ENCODE peak calls at places on chromosomes 3 and 15, in ten cellular contexts. P is CD8-positive, alpha-beta T cell; C is globus pallidus; S is GOT3; H is RPMI8226; A is cardiac muscle cell; F is NCI-H2171; N is psoas muscle; J is SJSA1; Q is Kasumi-1. U is an unnamed sample.

GRCh38 chr15:33852094-33852493 is 116.2 kb upstream of the CHRM5 start:
- DNase-seq in S (no peak), Q (no peak), F (no peak), P (no peak), C (no peak), H (no peak), A (no peak), J (peak; percentile 95), N (no peak), U (no peak)

GRCh38 chr3:41208507-41208906 is 9.2 kb downstream of the CTNNB1 start:
- DNase-seq in F (no peak), Q (no peak), P (no peak), N (no peak), J (no peak), A (no peak), C (no peak), S (no peak), H (no peak), U (no peak)

GRCh38 chr3:138437281-138437680 is 2.9 kb downstream of the ESYT3 start:
- DNase-seq in S (no peak), J (no peak), C (no peak), P (no peak), H (no peak), F (no peak), Q (no peak), N (no peak), A (no peak), U (no peak)

GRCh38 chr3:109825971-109826810 is 488.8 kb upstream of the DPPA4 start:
- DNase-seq in Q (peak; percentile 19), F (no peak), J (no peak), N (no peak), P (no peak), H (no peak), C (peak; percentile 78), A (no peak), S (no peak), U (no peak)

GRCh38 chr3:12180218-12180617 is 21.5 kb upstream of the TIMP4 start:
- DNase-seq in N (peak; percentile 73), P (no peak), S (no peak), F (no peak), C (no peak), J (peak; percentile 8), Q (no peak), H (no peak), A (no peak), U (no peak)

GRCh38 chr15:68768321-68768720 is 52.4 kb downstream of the ANP32A start:
- DNase-seq in A (no peak), P (no peak), F (no peak), J (no peak), H (no peak), S (no peak), N (no peak), C (no peak), Q (no peak), U (no peak)

GRCh38 chr3:168591587-168591986 is 495.9 kb upstream of the GOLIM4 start:
- DNase-seq in S (no peak), C (no peak), F (no peak), Q (no peak), H (no peak), N (no peak), J (no peak), P (no peak), A (no peak), U (no peak)

GRCh38 chr3:153927107-153927506 is 194.1 kb upstream of the ARHGEF26 start:
- DNase-seq in Q (peak; percentile 14), C (peak; percentile 15), P (no peak), J (peak; percentile 45), S (no peak), A (no peak), N (no peak), F (no peak), H (peak; percentile 7), U (no peak)

GRCh38 chr15:70014860-70015490 is 82.7 kb downstream of the TLE3 start:
- DNase-seq in F (no peak), S (no peak), N (no peak), Q (no peak), J (no peak), A (no peak), H (peak; percentile 99), P (no peak), C (no peak), U (peak; percentile 86)

GRCh38 chr15:38253448-38253847 is 812 bp downstream of the SPRED1 start:
- DNase-seq in P (no peak), J (peak; percentile 59), H (peak; percentile 40), A (no peak), Q (no peak), S (no peak), F (no peak), N (no peak), C (no peak), U (no peak)

GRCh38 chr3:129139911-129140310 is 18.3 kb upstream of the RAB43 start:
- DNase-seq in F (no peak), H (no peak), P (no peak), Q (no peak), A (no peak), J (no peak), C (no peak), S (no peak), N (no peak), U (no peak)

U was measured in GM13977.